ENCODE peak calls at places on chromosomes 13 and 19, in eight cellular contexts. J is DMS153; L is activated CD4-positive, alpha-beta T cell treated with anti-CD3 and anti-CD28 coated beads, Interleukin-2, amount 50 U/mL, for 24 hours; S is left ventricle myocardium superior; P is foreskin fibroblast; W is NCI-H1092 treated with DMSO at 0.1 percent for 48 hours; N is stimulated activated CD4-positive, alpha-beta T cell treated with anti-CD3 and anti-CD28 coated beads, Interleukin-4, amount 100 ng/mL, for 48 hours; F is PC-3. Y is an unnamed sample.
A peak's percentile ranks its signal among the peaks of the same experiment; 100 is the strongest.

GRCh38 chr13:29845440-29846056 is 4.9 kb downstream of the UBL3 start:
- DNase-seq in J (peak; percentile 1), L (no peak), S (no peak), P (no peak), W (no peak), N (no peak), F (peak; percentile 61), Y (no peak)

GRCh38 chr13:40611635-40612422 is 54.6 kb downstream of the FOXO1 start:
- DNase-seq in J (no peak), L (no peak), S (no peak), P (no peak), W (no peak), N (no peak), F (no peak), Y (no peak)

GRCh38 chr13:107205318-107206112 is 637.6 kb upstream of the ARGLU1 start:
- DNase-seq in J (peak; percentile 60), L (peak; percentile 33), S (peak; percentile 71), P (no peak), W (peak; percentile 78), N (peak; percentile 50), F (peak; percentile 60), Y (peak; percentile 66)

GRCh38 chr19:44260343-44260681 is 626 bp downstream of the ZNF233 start:
- DNase-seq in J (no peak), L (no peak), S (no peak), P (no peak), W (no peak), N (no peak), F (no peak), Y (no peak)

GRCh38 chr19:53102701-53103140 is 501 bp downstream of the ZNF160 start:
- DNase-seq in J (no peak), L (peak; percentile 21), S (peak; percentile 55), P (peak; percentile 40), W (peak; percentile 29), N (peak; percentile 30), F (peak; percentile 26), Y (peak; percentile 62)

GRCh38 chr13:33070713-33071112 is 54.5 kb downstream of the KL start:
- DNase-seq in J (no peak), L (no peak), S (no peak), P (no peak), W (no peak), N (no peak), F (peak; percentile 64), Y (no peak)

GRCh38 chr13:60969659-60970058 is 446.0 kb downstream of the PCDH20 start:
- DNase-seq in J (peak; percentile 3), L (no peak), S (no peak), P (no peak), W (no peak), N (no peak), F (no peak), Y (no peak)

GRCh38 chr19:42216653-42217521 is 590 bp downstream of the DEDD2 start:
- DNase-seq in J (peak; percentile 21), L (no peak), S (peak; percentile 64), P (peak; percentile 25), W (no peak), N (peak; percentile 27), F (peak; percentile 15), Y (peak; percentile 66)

GRCh38 chr19:2055871-2056809 is 5.1 kb upstream of the MKNK2 start:
- DNase-seq in J (peak; percentile 35), L (no peak), S (peak; percentile 74), P (peak; percentile 72), W (no peak), N (no peak), F (peak; percentile 62), Y (no peak)

GRCh38 chr19:10290876-10291553 is 1.3 kb downstream of the ICAM5 start:
- DNase-seq in J (no peak), L (no peak), S (peak; percentile 79), P (peak; percentile 67), W (no peak), N (no peak), F (peak; percentile 56), Y (peak; percentile 90)

GRCh38 chr13:94706854-94707399 is 5.4 kb downstream of the SOX21 start:
- DNase-seq in J (no peak), L (no peak), S (no peak), P (no peak), W (peak; percentile 91), N (no peak), F (no peak), Y (no peak)

GRCh38 chr19:16862826-16863405 is 25.9 kb upstream of the F2RL3 start:
- DNase-seq in J (no peak), L (no peak), S (no peak), P (no peak), W (no peak), N (no peak), F (no peak), Y (no peak)

GRCh38 chr19:11538232-11539036 is at the start of gene CNN1:
- DNase-seq in J (no peak), L (no peak), S (peak; percentile 72), P (peak; percentile 50), W (no peak), N (no peak), F (no peak), Y (no peak)

GRCh38 chr19:39334444-39334976 is 1.3 kb downstream of the GMFG start:
- DNase-seq in J (no peak), L (no peak), S (no peak), P (no peak), W (no peak), N (no peak), F (no peak), Y (no peak)

Y was measured in lower lobe of right lung.